ENCODE peak calls at places on chromosome 7, in seven cellular contexts. M, D, N, G, C, S and O are unnamed samples.

GRCh38 chr7:43076189-43076605 is 36.2 kb upstream of the HECW1 start:
- DNase-seq in S (no peak), D (no peak), C (no peak), M (no peak), G (no peak), N (no peak), O (no peak)

GRCh38 chr7:96300487-96300886 is 21.4 kb downstream of the SLC25A13 start:
- DNase-seq in N (no peak), S (no peak), C (no peak), D (no peak), M (no peak), G (no peak), O (no peak)

GRCh38 chr7:24119852-24120251 is 164.1 kb upstream of the NPY start:
- DNase-seq in M (no peak), D (no peak), G (no peak), C (no peak), N (no peak), S (no peak), O (no peak)

GRCh38 chr7:14911077-14911476 is 8.5 kb upstream of the DGKB start:
- DNase-seq in G (no peak), M (no peak), D (no peak), S (no peak), C (no peak), N (no peak), O (no peak)

GRCh38 chr7:104231054-104232046 is 23.5 kb upstream of the ORC5 start:
- DNase-seq in N (peak; percentile 80), M (peak; percentile 52), G (peak; percentile 32), S (no peak), D (peak; percentile 66), C (peak; percentile 20), O (peak; percentile 57)

GRCh38 chr7:50612704-50613103 is 47.5 kb upstream of the DDC start:
- DNase-seq in S (no peak), D (no peak), G (no peak), M (no peak), N (no peak), C (no peak), O (no peak)

GRCh38 chr7:47510192-47510591 is 71.7 kb downstream of the TNS3 start:
- DNase-seq in N (no peak), M (no peak), C (no peak), G (no peak), D (no peak), S (no peak), O (no peak)

GRCh38 chr7:152986369-152986768 is 226.8 kb downstream of the ACTR3B start:
- DNase-seq in C (no peak), G (no peak), N (no peak), D (no peak), M (no peak), S (no peak), O (no peak)

GRCh38 chr7:74407958-74408357 is 45.7 kb upstream of the GTF2IRD1 start:
- DNase-seq in S (no peak), C (no peak), N (no peak), M (no peak), D (no peak), G (no peak), O (no peak)

GRCh38 chr7:155437836-155438235 is 20.1 kb upstream of the EN2 start:
- DNase-seq in C (no peak), M (no peak), N (no peak), D (no peak), G (no peak), S (no peak), O (no peak)

GRCh38 chr7:43954524-43955228 is 28.4 kb downstream of the UBE2D4 start:
- DNase-seq in S (peak; percentile 29), G (no peak), N (peak; percentile 85), C (no peak), D (peak; percentile 74), M (peak; percentile 43), O (peak; percentile 27)

GRCh38 chr7:91287685-91288084 is 23.5 kb downstream of the FZD1 start:
- DNase-seq in G (no peak), C (no peak), D (no peak), S (no peak), N (no peak), M (no peak), O (no peak)

GRCh38 chr7:148852272-148852671 is 31.8 kb downstream of the EZH2 start:
- DNase-seq in D (no peak), G (no peak), S (no peak), C (no peak), N (no peak), M (no peak), O (no peak)

GRCh38 chr7:513521-514166 is 6.0 kb downstream of the PDGFA start:
- DNase-seq in G (no peak), D (peak; percentile 74), M (no peak), S (no peak), C (no peak), N (no peak), O (no peak)